ENCODE peak calls at places on chromosomes 7 and 10, in nine cellular contexts. O, P, T, D, F, V, C, N and Q are unnamed samples.

GRCh38 chr7:43639858-43640491 is 57.1 kb downstream of the STK17A start:
- DNase-seq in O (no peak), P (peak), T (no peak), D (peak), F (no peak), V (no peak), C (peak), N (peak), Q (no peak)

GRCh38 chr7:17516768-17517167 is 218.3 kb downstream of the AHR start:
- DNase-seq in O (no peak), P (no peak), T (peak), D (no peak), F (no peak), V (no peak), C (peak), N (no peak), Q (no peak)

GRCh38 chr10:47330804-47331203 is 8.6 kb downstream of the GDF2 start:
- DNase-seq in O (no peak), P (no peak), T (no peak), D (no peak), F (no peak), V (peak), C (no peak), N (no peak), Q (no peak)

GRCh38 chr10:75464478-75465090 is 33.2 kb downstream of the LRMDA start:
- DNase-seq in O (no peak), P (no peak), T (no peak), D (no peak), F (no peak), V (no peak), C (no peak), N (no peak), Q (no peak)

GRCh38 chr7:124765401-124766352 is at the start of gene GPR37:
- DNase-seq in O (peak), P (peak), T (no peak), D (peak), F (peak), V (peak), C (peak), N (peak), Q (peak)

GRCh38 chr10:62067560-62067959 is 166.1 kb downstream of the ARID5B start:
- DNase-seq in O (no peak), P (no peak), T (no peak), D (no peak), F (no peak), V (no peak), C (no peak), N (no peak), Q (no peak)

GRCh38 chr7:128321044-128321422 is 22.7 kb downstream of the RBM28 start:
- DNase-seq in O (peak), P (no peak), T (no peak), D (no peak), F (no peak), V (no peak), C (no peak), N (no peak), Q (no peak)

GRCh38 chr10:102870221-102870620 is 951 bp downstream of the AS3MT start:
- DNase-seq in O (no peak), P (no peak), T (no peak), D (no peak), F (no peak), V (no peak), C (no peak), N (no peak), Q (no peak)

GRCh38 chr7:155296006-155296787 is 1.5 kb upstream of the INSIG1 start:
- DNase-seq in O (no peak), P (no peak), T (no peak), D (no peak), F (no peak), V (no peak), C (no peak), N (no peak), Q (no peak)

GRCh38 chr10:116274141-116274861 is 1.3 kb upstream of the GFRA1 start:
- DNase-seq in O (peak), P (peak), T (no peak), D (no peak), F (no peak), V (no peak), C (no peak), N (peak), Q (no peak)

GRCh38 chr7:21939136-21939857 is 6.4 kb downstream of the CDCA7L start:
- DNase-seq in O (peak), P (peak), T (no peak), D (no peak), F (peak), V (no peak), C (no peak), N (no peak), Q (no peak)

GRCh38 chr7:27245798-27246691 is 3.4 kb downstream of the EVX1 start:
- DNase-seq in O (peak), P (peak), T (no peak), D (no peak), F (no peak), V (no peak), C (no peak), N (no peak), Q (no peak)

GRCh38 chr7:5528071-5528814 is 104.6 kb upstream of the TNRC18 start:
- DNase-seq in O (peak), P (no peak), T (no peak), D (peak), F (peak), V (no peak), C (peak), N (peak), Q (no peak)

GRCh38 chr7:117025891-117026290 is 72.6 kb downstream of the ST7 start:
- DNase-seq in O (no peak), P (no peak), T (no peak), D (no peak), F (no peak), V (no peak), C (peak), N (no peak), Q (no peak)

GRCh38 chr10:48469516-48470020 is 135.3 kb downstream of the ARHGAP22 start:
- DNase-seq in O (no peak), P (no peak), T (no peak), D (no peak), F (no peak), V (no peak), C (no peak), N (no peak), Q (no peak)

GRCh38 chr7:27950123-27950522 is 210.2 kb downstream of the TAX1BP1 start:
- DNase-seq in O (no peak), P (no peak), T (no peak), D (peak), F (no peak), V (no peak), C (no peak), N (peak), Q (no peak)